ENCODE peak calls at places on chromosomes 16 and 17, in five cellular contexts. One of them, this sample, is unnamed. For H3K36me3 and H3K4me1, the result is how much of the 10 kb centered on the place peaks cover.

GRCh38 chr16:85296859-85297698 is 184.8 kb upstream of the CIBAR2 start:
- DNase-seq in GM23248: peak
- DNase-seq in ovary: no peak
- DNase-seq in BE2C: peak
- DNase-seq in heart right ventricle: no peak
- DNase-seq in this sample: no peak

GRCh38 chr17:45222273-45222993 is 748 bp downstream of the FMNL1 start:
- DNase-seq in ovary: no peak
- DNase-seq in GM23248: no peak
- DNase-seq in heart right ventricle: no peak
- DNase-seq in BE2C: no peak
- DNase-seq in this sample: no peak

GRCh38 chr16:2675714-2676113 is 6.6 kb upstream of the KCTD5 start:
- DNase-seq in ovary: no peak
- DNase-seq in heart right ventricle: no peak
- DNase-seq in GM23248: no peak
- DNase-seq in BE2C: no peak
- DNase-seq in this sample: peak

GRCh38 chr17:17712268-17712924 is 31.1 kb downstream of the RAI1 start:
- DNase-seq in GM23248: peak
- DNase-seq in heart right ventricle: no peak
- DNase-seq in ovary: no peak
- DNase-seq in BE2C: no peak
- DNase-seq in this sample: no peak

GRCh38 chr17:80101946-80102706 is 745 bp downstream of the GAA start:
- DNase-seq in heart right ventricle: peak
- DNase-seq in ovary: no peak
- DNase-seq in BE2C: no peak
- DNase-seq in GM23248: peak
- DNase-seq in this sample: no peak

GRCh38 chr16:25109643-25110042 is 1.9 kb upstream of the LCMT1 start:
- DNase-seq in heart right ventricle: no peak
- DNase-seq in BE2C: no peak
- DNase-seq in ovary: no peak
- DNase-seq in GM23248: peak
- DNase-seq in this sample: peak

GRCh38 chr16:22141746-22142145 is 20.6 kb upstream of the SDR42E2 start:
- DNase-seq in heart right ventricle: no peak
- DNase-seq in ovary: no peak
- DNase-seq in BE2C: peak
- DNase-seq in GM23248: peak
- DNase-seq in this sample: no peak

GRCh38 chr16:351804-352520 is 561 bp downstream of the AXIN1 start:
- DNase-seq in BE2C: no peak
- DNase-seq in GM23248: peak
- DNase-seq in heart right ventricle: peak
- DNase-seq in ovary: peak
- DNase-seq in this sample: no peak

GRCh38 chr17:77914440-77915254 is 43.9 kb upstream of the TNRC6C start:
- DNase-seq in heart right ventricle: no peak
- DNase-seq in ovary: no peak
- DNase-seq in GM23248: no peak
- DNase-seq in BE2C: no peak
- DNase-seq in this sample: no peak

DNA sequence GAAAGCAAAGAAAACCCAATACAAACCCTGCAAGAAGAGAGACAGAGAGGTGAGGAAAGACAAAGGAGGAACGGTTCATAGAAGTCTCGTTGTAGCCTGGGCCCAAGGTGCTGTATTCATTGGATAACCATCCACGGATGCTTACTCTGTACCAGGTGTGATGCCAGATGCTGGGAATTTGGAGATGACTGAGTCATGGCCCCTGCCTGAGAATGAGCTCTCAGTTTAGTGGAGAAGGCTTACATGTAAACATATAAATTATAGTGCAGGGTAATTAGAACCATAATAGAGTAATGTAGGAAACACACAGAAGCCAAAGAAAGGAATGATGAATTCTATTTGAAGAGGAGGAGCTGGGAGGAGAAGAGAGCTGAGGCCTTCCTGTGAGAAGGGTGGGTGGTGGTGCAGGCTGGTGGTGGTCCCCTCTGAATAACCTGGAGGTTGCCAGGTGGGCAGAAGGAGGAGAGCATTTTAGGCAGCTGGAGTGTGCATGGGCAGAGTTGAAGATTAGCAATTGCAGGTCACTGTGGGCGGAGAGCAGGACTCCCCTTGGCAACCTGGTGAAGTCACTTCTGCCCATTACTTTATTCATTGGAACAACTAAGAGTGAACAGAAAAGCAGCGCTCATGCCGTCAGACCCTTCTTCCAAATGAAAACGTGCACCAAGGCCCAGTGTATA is 7.7 kb upstream of the ZG16 start:
- DNase-seq in heart right ventricle: no peak
- DNase-seq in ovary: no peak
- DNase-seq in GM23248: no peak
- DNase-seq in BE2C: no peak
- DNase-seq in this sample: no peak
- H3K36me3 ChIP-seq in heart right ventricle: under half
- H3K36me3 ChIP-seq in ovary: under half
- H3K36me3 ChIP-seq in GM23248: under half
- H3K36me3 ChIP-seq in BE2C: under half
- H3K36me3 ChIP-seq in this sample: under half

DNA sequence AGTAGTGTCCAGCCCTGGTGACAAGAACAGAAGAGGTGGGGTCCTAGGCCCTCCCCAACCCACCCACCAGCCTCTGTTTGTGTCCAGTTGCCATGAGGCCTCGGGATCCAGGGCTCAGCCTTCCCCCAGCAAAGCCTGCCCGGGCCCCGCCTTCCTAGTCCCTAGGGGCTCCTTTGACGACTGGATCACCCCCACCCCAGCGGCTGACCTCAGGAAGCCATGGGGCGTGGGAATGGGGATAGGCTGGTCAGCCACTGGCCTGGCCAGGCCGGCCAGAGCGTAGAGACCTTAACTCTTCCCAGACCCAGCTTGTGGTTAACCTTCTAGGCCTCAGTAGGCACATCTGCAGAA is 4.1 kb upstream of the TPPP3 start:
- DNase-seq in BE2C: no peak
- DNase-seq in heart right ventricle: peak
- DNase-seq in GM23248: no peak
- DNase-seq in ovary: no peak
- DNase-seq in this sample: no peak
- H3K4me1 ChIP-seq in BE2C: under half
- H3K4me1 ChIP-seq in heart right ventricle: under half
- H3K4me1 ChIP-seq in GM23248: under half
- H3K4me1 ChIP-seq in ovary: under half
- H3K4me1 ChIP-seq in this sample: under half

GRCh38 chr17:8563024-8563776 is 67.3 kb downstream of the MYH10 start:
- DNase-seq in GM23248: no peak
- DNase-seq in ovary: no peak
- DNase-seq in heart right ventricle: no peak
- DNase-seq in BE2C: peak
- DNase-seq in this sample: no peak

DNA sequence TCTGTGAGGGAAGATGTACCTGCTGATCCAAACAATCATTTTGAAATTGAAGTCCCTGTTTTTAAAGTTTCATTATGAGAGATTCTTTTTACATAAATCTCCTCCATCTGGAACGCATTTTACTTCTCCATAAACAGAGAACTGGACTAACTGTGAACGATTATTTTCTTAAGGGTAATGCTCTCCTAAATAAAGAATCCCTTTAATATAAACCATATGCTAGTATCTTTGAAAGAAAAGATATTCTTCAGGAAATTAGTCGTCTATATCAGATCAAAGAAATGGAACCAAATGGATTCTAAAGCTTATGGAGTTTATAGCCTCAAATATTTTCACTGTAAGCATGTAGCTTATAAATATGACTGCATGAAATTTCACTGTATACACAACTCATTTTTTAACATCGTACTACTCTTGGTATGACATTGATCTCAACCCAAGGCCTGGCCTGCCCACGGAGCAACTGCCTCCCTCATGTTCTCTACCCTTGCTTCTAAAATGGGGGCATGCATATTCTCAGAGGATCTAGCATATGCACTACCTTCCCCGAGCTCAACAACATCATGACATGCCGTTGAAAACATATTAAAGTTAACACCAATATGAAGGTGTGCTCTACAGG is 66.4 kb downstream of the MYH10 start:
- DNase-seq in heart right ventricle: no peak
- DNase-seq in GM23248: peak
- DNase-seq in BE2C: no peak
- DNase-seq in ovary: no peak
- DNase-seq in this sample: no peak
- H3K36me3 ChIP-seq in heart right ventricle: under half
- H3K36me3 ChIP-seq in GM23248: under half
- H3K36me3 ChIP-seq in BE2C: under half
- H3K36me3 ChIP-seq in ovary: under half
- H3K36me3 ChIP-seq in this sample: half or more

GRCh38 chr17:65050438-65050837 is 6.1 kb downstream of the GNA13 start:
- DNase-seq in BE2C: no peak
- DNase-seq in GM23248: no peak
- DNase-seq in heart right ventricle: no peak
- DNase-seq in ovary: no peak
- DNase-seq in this sample: no peak

GRCh38 chr17:65052585-65052984 is 4.0 kb downstream of the GNA13 start:
- DNase-seq in GM23248: no peak
- DNase-seq in BE2C: no peak
- DNase-seq in ovary: no peak
- DNase-seq in heart right ventricle: no peak
- DNase-seq in this sample: no peak

GRCh38 chr17:65054602-65055001 is 1.9 kb downstream of the GNA13 start:
- DNase-seq in heart right ventricle: no peak
- DNase-seq in BE2C: no peak
- DNase-seq in GM23248: peak
- DNase-seq in ovary: no peak
- DNase-seq in this sample: no peak

GRCh38 chr17:65053354-65053881 is 3.1 kb downstream of the GNA13 start:
- DNase-seq in ovary: no peak
- DNase-seq in GM23248: no peak
- DNase-seq in heart right ventricle: no peak
- DNase-seq in BE2C: no peak
- DNase-seq in this sample: no peak

DNA sequence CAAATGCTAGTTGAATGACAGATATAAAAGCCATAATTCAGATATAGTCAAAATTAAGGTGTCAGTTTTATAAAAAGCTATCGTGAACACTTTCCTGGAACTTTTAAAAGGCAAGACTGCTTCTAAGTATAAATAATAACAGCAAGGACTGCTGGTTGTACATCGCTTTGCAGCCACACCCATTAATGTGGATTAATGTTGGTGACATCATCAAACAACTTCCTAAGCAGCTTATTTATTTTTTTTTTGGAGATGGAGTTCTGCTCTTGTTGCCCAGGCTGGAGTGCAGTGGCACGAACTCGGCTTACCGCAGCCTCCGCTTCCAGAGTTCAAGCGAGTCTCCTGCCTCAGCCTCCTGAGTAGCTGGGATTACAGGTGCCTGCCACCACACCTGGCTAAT is 4.6 kb downstream of the GNA13 start:
- DNase-seq in BE2C: no peak
- DNase-seq in GM23248: no peak
- DNase-seq in heart right ventricle: no peak
- DNase-seq in ovary: no peak
- DNase-seq in this sample: no peak
- H3K4me1 ChIP-seq in BE2C: under half
- H3K4me1 ChIP-seq in GM23248: under half
- H3K4me1 ChIP-seq in heart right ventricle: under half
- H3K4me1 ChIP-seq in ovary: under half
- H3K4me1 ChIP-seq in this sample: under half

This sample was measured in ascending aorta.